ENCODE peak calls at places on chromosomes 2 and 18, in nine cellular contexts. N, C, U, R, T, P, A, D and J are unnamed samples.
A peak's percentile ranks its signal among the peaks of the same experiment; 100 is the strongest.

GRCh38 chr18:72114801-72115594 is 429.1 kb downstream of the CBLN2 start:
- DNase-seq in N (no peak), C (no peak), U (no peak), R (no peak), T (no peak), P (no peak), A (no peak), D (no peak), J (no peak)

GRCh38 chr18:25935356-25935755 is 155.1 kb downstream of the SS18 start:
- DNase-seq in N (no peak), C (no peak), U (no peak), R (no peak), T (no peak), P (no peak), A (no peak), D (no peak), J (no peak)

GRCh38 chr2:201116959-201117734 is 1.2 kb downstream of the CFLAR start:
- DNase-seq in N (peak; percentile 81), C (peak; percentile 86), U (no peak), R (peak; percentile 93), T (peak; percentile 26), P (no peak), A (no peak), D (peak; percentile 79), J (no peak)

GRCh38 chr2:215712219-215712849 is 276.5 kb upstream of the FN1 start:
- DNase-seq in N (no peak), C (no peak), U (no peak), R (no peak), T (no peak), P (no peak), A (no peak), D (no peak), J (no peak)

GRCh38 chr2:206642075-206643025 is at the start of gene FAM237A:
- DNase-seq in N (no peak), C (peak; percentile 68), U (no peak), R (peak; percentile 80), T (peak; percentile 75), P (peak; percentile 74), A (no peak), D (peak; percentile 48), J (no peak)

GRCh38 chr2:70083344-70084156 is 3.7 kb upstream of the PCBP1 start:
- DNase-seq in N (peak; percentile 80), C (no peak), U (peak; percentile 31), R (no peak), T (no peak), P (no peak), A (no peak), D (peak; percentile 56), J (no peak)

GRCh38 chr18:36688020-36688965 is 140.5 kb downstream of the TPGS2 start:
- DNase-seq in N (peak; percentile 62), C (no peak), U (no peak), R (peak; percentile 80), T (peak; percentile 78), P (peak; percentile 80), A (no peak), D (peak; percentile 67), J (no peak)

GRCh38 chr18:54116541-54117257 is 107.8 kb downstream of the MBD2 start:
- DNase-seq in N (no peak), C (no peak), U (no peak), R (no peak), T (no peak), P (no peak), A (no peak), D (no peak), J (no peak)

GRCh38 chr2:16640024-16640423 is 25.6 kb downstream of the CYRIA start:
- DNase-seq in N (no peak), C (no peak), U (no peak), R (no peak), T (no peak), P (no peak), A (no peak), D (no peak), J (no peak)

GRCh38 chr2:233473878-233474277 is 92.7 kb downstream of the USP40 start:
- DNase-seq in N (no peak), C (peak; percentile 67), U (no peak), R (no peak), T (no peak), P (no peak), A (no peak), D (no peak), J (no peak)

GRCh38 chr2:19120941-19121750 is 237.3 kb downstream of the OSR1 start:
- DNase-seq in N (peak; percentile 88), C (no peak), U (no peak), R (peak; percentile 93), T (no peak), P (no peak), A (no peak), D (peak; percentile 92), J (no peak)

GRCh38 chr2:189217546-189217945 is 38.0 kb upstream of the COL5A2 start:
- DNase-seq in N (no peak), C (no peak), U (no peak), R (peak; percentile 88), T (peak; percentile 18), P (peak; percentile 74), A (no peak), D (peak; percentile 78), J (no peak)

GRCh38 chr2:207334631-207335371 is 169.1 kb upstream of the KLF7 start:
- DNase-seq in N (peak; percentile 97), C (peak; percentile 86), U (no peak), R (peak; percentile 100), T (peak; percentile 65), P (peak; percentile 79), A (no peak), D (peak; percentile 98), J (no peak)

GRCh38 chr2:102508863-102509262 is 35.8 kb downstream of the SLC9A4 start:
- DNase-seq in N (no peak), C (no peak), U (no peak), R (no peak), T (no peak), P (no peak), A (no peak), D (no peak), J (no peak)

GRCh38 chr18:36412778-36413177 is 115.3 kb downstream of the FHOD3 start:
- DNase-seq in N (peak; percentile 26), C (no peak), U (no peak), R (peak; percentile 53), T (peak; percentile 42), P (peak; percentile 33), A (no peak), D (peak; percentile 26), J (no peak)

GRCh38 chr2:55365303-55365702 is 54.4 kb downstream of the CCDC88A start:
- DNase-seq in N (no peak), C (no peak), U (no peak), R (no peak), T (no peak), P (no peak), A (no peak), D (no peak), J (no peak)